ENCODE peak calls at places on chromosomes 6 and 20, in ten cellular contexts. F is transverse colon, M is heart left ventricle, E is spleen, P is K562, N is esophagus muscularis mucosa, G is upper lobe of left lung, X is HCT116, O is uterus, D is HepG2. K is an unnamed sample. For H3K36me3, the result is how much of the 10 kb centered on the place peaks cover.

GRCh38 chr20:3887870-3888614 is 1.1 kb upstream of the PANK2 start:
- DNase-seq in E (no peak), N (no peak), P (no peak), M (peak), D (no peak), G (peak), X (peak), F (peak), O (peak), K (no peak)

GRCh38 chr20:33539129-33539528 is 49.2 kb downstream of the CBFA2T2 start:
- DNase-seq in F (no peak), P (no peak), N (no peak), O (no peak), G (no peak), E (no peak), X (no peak), D (peak), M (no peak), K (no peak)

GRCh38 chr20:49340161-49340966 is 62.5 kb upstream of the ZNFX1 start:
- DNase-seq in M (no peak), O (no peak), D (no peak), N (no peak), F (no peak), G (no peak), E (no peak), P (no peak), X (no peak), K (no peak)

GRCh38 chr6:156028310-156029131 is 572.9 kb upstream of the NOX3 start:
- DNase-seq in M (no peak), O (no peak), X (no peak), P (no peak), F (no peak), G (no peak), N (no peak), D (no peak), E (no peak), K (no peak)

GRCh38 chr20:21166801-21167200 is 40.9 kb downstream of the KIZ start:
- DNase-seq in D (no peak), E (no peak), M (no peak), P (no peak), G (no peak), F (no peak), N (no peak), O (no peak), X (no peak), K (no peak)

GRCh38 chr6:1609662-1610496 is at the start of gene FOXC1:
- DNase-seq in D (peak), M (peak), F (peak), G (peak), O (peak), E (peak), N (peak), P (no peak), X (peak), K (peak)

GRCh38 chr6:50030777-50031562 is 9.2 kb upstream of the DEFB110 start:
- DNase-seq in P (peak), G (no peak), N (no peak), O (no peak), E (no peak), X (peak), M (no peak), D (peak), F (no peak), K (no peak)

GRCh38 chr6:135002229-135002844 is 52.3 kb downstream of the HBS1L start:
- DNase-seq in N (no peak), G (no peak), D (peak), E (no peak), M (no peak), F (no peak), P (peak), X (peak), O (no peak), K (no peak)

GRCh38 chr20:45810191-45810590 is 2.3 kb upstream of the UBE2C start:
- DNase-seq in M (no peak), X (no peak), G (no peak), D (no peak), E (no peak), F (no peak), N (no peak), P (peak), O (no peak), K (no peak)

GRCh38 chr6:116858060-116858459 is 19.0 kb upstream of the RFX6 start:
- DNase-seq in M (no peak), G (no peak), O (no peak), E (no peak), P (no peak), N (no peak), D (no peak), X (no peak), F (no peak), K (no peak)

GRCh38 chr6:165439928-165440554 is 130.6 kb upstream of the C6orf118 start:
- DNase-seq in X (peak), E (no peak), D (peak), G (no peak), N (no peak), P (no peak), O (no peak), F (no peak), M (no peak), K (no peak)

GRCh38 chr6:40588480-40588879 is 1.3 kb upstream of the LRFN2 start:
- DNase-seq in E (no peak), X (no peak), O (no peak), F (no peak), P (no peak), G (no peak), D (no peak), M (no peak), N (no peak), K (no peak)

GRCh38 chr6:138397128-138397814 is 6.8 kb upstream of the HEBP2 start:
- DNase-seq in F (no peak), O (no peak), N (peak), D (no peak), M (peak), X (no peak), E (no peak), G (no peak), P (no peak), K (no peak)

GRCh38 chr6:124882580-124883393 is 79.5 kb upstream of the RNF217 start:
- DNase-seq in G (no peak), F (no peak), D (no peak), P (no peak), X (no peak), M (no peak), O (no peak), N (no peak), E (no peak), K (no peak)

GRCh38 chr6:70520575-70520974 is 46.2 kb upstream of the SDHAF4 start:
- DNase-seq in X (no peak), M (no peak), F (no peak), D (peak), G (no peak), P (peak), O (no peak), N (no peak), E (no peak), K (no peak)

GRCh38 chr6:101163611-101164010 is 229.9 kb upstream of the GRIK2 start:
- DNase-seq in P (no peak), G (no peak), M (no peak), D (no peak), O (no peak), E (no peak), F (no peak), N (no peak), X (no peak), K (no peak)

GRCh38 chr6:41894366-41895299 is 542 bp downstream of the USP49 start:
- DNase-seq in M (no peak), N (no peak), P (peak), D (no peak), O (peak), E (no peak), F (peak), X (no peak), G (no peak), K (peak)

GRCh38 chr6:43368517-43369160 is 808 bp downstream of the ZNF318 start:
- DNase-seq in X (no peak), F (peak), G (peak), N (no peak), D (peak), E (peak), M (peak), P (peak), O (peak), K (no peak)

GRCh38 chr20:50731930-50732690 is 730 bp downstream of the PARD6B start:
- DNase-seq in X (no peak), M (no peak), D (peak), E (no peak), F (no peak), G (no peak), O (no peak), N (peak), P (peak), K (no peak)

GRCh38 chr6:28208180-28208659 is 16.9 kb upstream of the ZSCAN9 start:
- DNase-seq in O (no peak), G (no peak), P (no peak), N (no peak), E (no peak), X (no peak), F (no peak), M (no peak), D (no peak), K (no peak)

GRCh38 chr6:81755536-81755935 is 3.1 kb upstream of the TENT5A start:
- DNase-seq in P (no peak), F (no peak), N (no peak), O (no peak), E (no peak), M (no peak), D (no peak), X (no peak), G (no peak), K (no peak)

GRCh38 chr6:169052462-169052861 is 201.2 kb downstream of the THBS2 start:
- DNase-seq in M (no peak), X (no peak), G (no peak), F (no peak), P (no peak), D (no peak), N (no peak), O (no peak), E (no peak), K (no peak)

GRCh38 chr6:111758608-111759293 is 114.5 kb downstream of the FYN start:
- DNase-seq in X (no peak), F (no peak), N (no peak), E (no peak), P (no peak), D (no peak), G (no peak), O (no peak), M (no peak), K (no peak)

GRCh38 chr6:169162968-169163903 is 90.4 kb downstream of the THBS2 start:
- DNase-seq in N (no peak), G (no peak), X (peak), F (no peak), D (peak), E (no peak), P (no peak), O (no peak), M (no peak), K (no peak)

GRCh38 chr20:50199703-50200102 is 9.1 kb downstream of the CEBPB start:
- DNase-seq in F (no peak), N (no peak), E (no peak), M (no peak), X (no peak), D (no peak), G (no peak), O (no peak), P (no peak), K (no peak)

GRCh38 chr6:136403166-136403980 is 113.7 kb upstream of the BCLAF1 start:
- DNase-seq in D (no peak), O (peak), N (no peak), F (no peak), E (no peak), G (no peak), P (peak), M (no peak), X (peak), K (no peak)

GRCh38 chr6:3135668-3136297 is 17.3 kb downstream of the BPHL start:
- DNase-seq in D (peak), P (no peak), G (no peak), M (no peak), F (no peak), O (no peak), E (no peak), N (no peak), X (no peak), K (no peak)

GRCh38 chr6:116530436-116530835 is 15.0 kb downstream of the TRAPPC3L start:
- DNase-seq in E (no peak), D (peak), G (no peak), N (no peak), P (no peak), O (no peak), M (no peak), X (no peak), F (no peak), K (no peak)

GRCh38 chr6:75317503-75318206 is 33.1 kb upstream of the TMEM30A start:
- DNase-seq in E (no peak), O (no peak), F (no peak), M (no peak), G (no peak), X (no peak), D (no peak), P (no peak), N (no peak), K (no peak)

GRCh38 chr6:3805448-3806123 is 43.6 kb upstream of the FAM50B start:
- DNase-seq in M (no peak), E (no peak), G (no peak), X (no peak), O (no peak), F (no peak), P (no peak), N (no peak), D (peak), K (no peak)

GRCh38 chr6:161079566-161080262 is 88.1 kb downstream of the MAP3K4 start:
- DNase-seq in P (peak), N (no peak), M (no peak), E (no peak), O (no peak), G (no peak), X (no peak), F (no peak), D (no peak), K (no peak)

GRCh38 chr6:170344631-170345576 is 38.3 kb downstream of the FAM120B start:
- DNase-seq in P (peak), E (no peak), M (no peak), N (no peak), O (peak), X (peak), F (no peak), G (peak), D (peak), K (no peak)

GRCh38 chr20:38731738-38732113 is 7.4 kb downstream of the SLC32A1 start:
- DNase-seq in M (no peak), N (no peak), O (no peak), P (no peak), F (no peak), G (no peak), E (no peak), D (no peak), X (no peak), K (no peak)

GRCh38 chr6:142014515-142014914 is 118.2 kb upstream of the GJE1 start:
- DNase-seq in D (no peak), F (no peak), M (no peak), E (no peak), G (no peak), P (no peak), N (no peak), O (no peak), X (peak), K (no peak)

GRCh38 chr6:83815631-83816030 is 37.5 kb upstream of the RIPPLY2 start:
- DNase-seq in O (no peak), G (no peak), N (no peak), F (no peak), X (no peak), M (no peak), E (no peak), D (no peak), P (no peak), K (no peak)

GRCh38 chr20:49450281-49450707 is 32.2 kb downstream of the KCNB1 start:
- DNase-seq in X (no peak), P (no peak), M (no peak), G (no peak), N (no peak), D (no peak), O (no peak), E (no peak), F (no peak), K (no peak)

GRCh38 chr20:51095755-51096509 is 73.0 kb upstream of the KCNG1 start:
- DNase-seq in E (peak), P (no peak), G (no peak), O (no peak), F (no peak), N (no peak), M (no peak), X (no peak), D (no peak), K (no peak)

GRCh38 chr6:168640738-168641137 is 199.8 kb downstream of the SMOC2 start:
- DNase-seq in N (no peak), O (peak), M (no peak), F (no peak), D (no peak), X (no peak), P (no peak), E (no peak), G (no peak), K (no peak)

GRCh38 chr20:12023169-12023795 is 105.6 kb downstream of the BTBD3 start:
- DNase-seq in N (peak), X (no peak), G (no peak), E (no peak), D (no peak), F (no peak), O (no peak), M (no peak), P (no peak), K (no peak)

DNA sequence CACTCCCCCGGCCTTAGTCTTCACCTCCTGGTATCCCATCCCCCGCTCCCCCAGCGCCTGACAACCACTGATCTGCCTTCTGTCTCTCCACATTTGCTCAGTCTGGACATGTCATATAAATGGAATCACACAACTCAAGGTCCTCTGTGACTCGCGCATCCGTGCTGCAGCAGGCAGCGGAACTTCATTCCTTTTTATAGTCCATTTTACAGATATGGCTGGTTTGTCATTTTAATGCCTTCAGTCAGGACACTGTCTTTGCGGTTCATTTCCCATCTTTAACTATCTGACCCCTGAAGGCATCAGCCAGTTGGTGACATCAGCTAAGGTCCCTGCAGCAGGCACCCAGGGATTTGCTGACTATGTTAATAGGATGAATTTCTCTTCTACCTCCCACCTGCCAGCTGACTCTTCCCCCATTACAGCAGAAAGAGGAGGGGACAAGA is 125.7 kb downstream of the ZMYND8 start:
- DNase-seq in G (no peak), M (no peak), O (no peak), F (no peak), E (no peak), P (no peak), X (no peak), N (no peak), D (no peak), K (no peak)
- H3K36me3 ChIP-seq in G (half or more), M (half or more), O (under half), F (half or more), E (half or more), P (half or more), X (under half), N (half or more), D (half or more), K (half or more)

GRCh38 chr6:22883061-22883717 is 313.8 kb downstream of the HDGFL1 start:
- DNase-seq in E (no peak), G (no peak), X (no peak), M (no peak), P (no peak), N (no peak), D (no peak), F (no peak), O (no peak), K (no peak)
- H3K27ac ChIP-seq in E (no peak), G (no peak), X (no peak), M (no peak), P (no peak), N (no peak), D (no peak), F (no peak), O (peak), K (no peak)

GRCh38 chr6:129489215-129489765 is 220.7 kb downstream of the ARHGAP18 start:
- DNase-seq in G (peak), O (no peak), F (no peak), P (no peak), M (no peak), E (no peak), D (no peak), X (no peak), N (no peak), K (no peak)

GRCh38 chr6:129488313-129488712 is 221.7 kb downstream of the ARHGAP18 start:
- DNase-seq in X (no peak), M (no peak), N (no peak), F (no peak), P (no peak), D (no peak), G (no peak), O (no peak), E (no peak), K (no peak)

GRCh38 chr6:129492260-129492659 is 217.7 kb downstream of the ARHGAP18 start:
- DNase-seq in N (no peak), F (no peak), D (no peak), E (no peak), P (no peak), M (no peak), O (no peak), X (no peak), G (no peak), K (no peak)

GRCh38 chr6:129491436-129491835 is 218.5 kb downstream of the ARHGAP18 start:
- DNase-seq in G (no peak), P (no peak), O (no peak), X (no peak), F (no peak), D (no peak), M (no peak), N (no peak), E (no peak), K (no peak)

GRCh38 chr6:129490551-129491245 is 219.3 kb downstream of the ARHGAP18 start:
- DNase-seq in X (peak), P (peak), F (peak), M (no peak), G (peak), N (no peak), D (peak), E (no peak), O (peak), K (no peak)
- TF ChIP-seq POLR2A in X (peak), P (peak), F (peak), M (peak), G (no peak), N (no peak), D (no peak), E (no peak), O (peak), K (no peak)

GRCh38 chr6:13794184-13794583 is 20.2 kb downstream of the MCUR1 start:
- DNase-seq in G (no peak), X (no peak), F (no peak), M (no peak), D (no peak), N (no peak), O (no peak), P (no peak), E (no peak), K (no peak)
- H3K36me3 ChIP-seq in G (under half), X (under half), F (under half), M (half or more), D (under half), N (half or more), O (under half), P (half or more), E (under half), K (under half)